ENCODE peak calls at places on chromosomes 11 and 22, in five cellular contexts. W is brain microvascular endothelial cell, D is endothelial cell of umbilical vein, V is fibroblast of mammary gland, U is A549. K is an unnamed sample.

GRCh38 chr11:26623076-26623666 is 51.1 kb upstream of the MUC15 start:
- DNase-seq in W (peak), V (peak), U (peak), D (no peak), K (no peak)

GRCh38 chr11:131998020-131998419 is 627.6 kb downstream of the NTM start:
- DNase-seq in V (no peak), U (no peak), D (no peak), W (no peak), K (no peak)

GRCh38 chr11:128424867-128425285 is 162.5 kb downstream of the ETS1 start:
- DNase-seq in W (peak), V (peak), D (no peak), U (no peak), K (no peak)

GRCh38 chr22:31001124-31001770 is 32.2 kb downstream of the TUG1 start:
- DNase-seq in D (no peak), V (no peak), U (no peak), W (no peak), K (no peak)

GRCh38 chr11:7651700-7652099 is 21.6 kb downstream of the CYB5R2 start:
- DNase-seq in V (no peak), D (no peak), W (no peak), U (no peak), K (no peak)

GRCh38 chr11:134150195-134150903 is 73.4 kb downstream of the NCAPD3 start:
- DNase-seq in U (no peak), D (no peak), V (no peak), W (no peak), K (no peak)

GRCh38 chr22:50269573-50270301 is 443 bp downstream of the MAPK11 start:
- DNase-seq in V (peak), W (no peak), D (peak), U (no peak), K (no peak)

GRCh38 chr22:19118601-19118880 is 3.7 kb downstream of the DGCR2 start:
- DNase-seq in V (no peak), U (no peak), D (no peak), W (no peak), K (no peak)

GRCh38 chr11:132158091-132158490 is 787.7 kb downstream of the NTM start:
- DNase-seq in D (peak), U (no peak), V (peak), W (no peak), K (no peak)

GRCh38 chr11:35304393-35304790 is 115.0 kb downstream of the SLC1A2 start:
- DNase-seq in V (peak), W (peak), D (no peak), U (peak), K (no peak)

GRCh38 chr22:17140826-17141771 is 18.0 kb downstream of the HDHD5 start:
- DNase-seq in D (no peak), W (no peak), U (no peak), V (no peak), K (no peak)

GRCh38 chr11:72625746-72626636 is 48.2 kb downstream of the PDE2A start:
- DNase-seq in U (no peak), W (no peak), V (no peak), D (peak), K (no peak)

GRCh38 chr22:45376703-45377102 is 36.7 kb downstream of the SMC1B start:
- DNase-seq in V (peak), U (no peak), D (peak), W (no peak), K (no peak)

GRCh38 chr11:86464509-86465221 is 90.0 kb downstream of the CCDC81 start:
- DNase-seq in V (no peak), W (no peak), U (no peak), D (no peak), K (no peak)

GRCh38 chr22:30459206-30460052 is 12.4 kb downstream of the SEC14L3 start:
- DNase-seq in U (no peak), V (peak), D (no peak), W (no peak), K (no peak)

GRCh38 chr11:109015283-109015682 is 350.4 kb downstream of the DDX10 start:
- DNase-seq in V (no peak), U (no peak), W (peak), D (peak), K (peak)

GRCh38 chr11:45025716-45026492 is 75.2 kb upstream of the TP53I11 start:
- DNase-seq in U (no peak), D (peak), W (no peak), V (peak), K (no peak)

GRCh38 chr11:79243412-79244174 is 197.2 kb downstream of the TENM4 start:
- DNase-seq in D (no peak), W (no peak), U (no peak), V (peak), K (no peak)

GRCh38 chr11:62343822-62344609 is 6.8 kb downstream of the ASRGL1 start:
- DNase-seq in U (no peak), V (no peak), W (no peak), D (no peak), K (no peak)

GRCh38 chr22:38353701-38354100 is 36.5 kb upstream of the CSNK1E start:
- DNase-seq in V (no peak), W (no peak), D (no peak), U (no peak), K (no peak)

GRCh38 chr11:124899376-124900145 is 1.9 kb upstream of the ROBO4 start:
- DNase-seq in D (peak), W (no peak), V (peak), U (no peak), K (no peak)

GRCh38 chr22:17917490-17917983 is 106.8 kb downstream of the MICAL3 start:
- DNase-seq in W (no peak), D (no peak), U (no peak), V (no peak), K (no peak)

DNA sequence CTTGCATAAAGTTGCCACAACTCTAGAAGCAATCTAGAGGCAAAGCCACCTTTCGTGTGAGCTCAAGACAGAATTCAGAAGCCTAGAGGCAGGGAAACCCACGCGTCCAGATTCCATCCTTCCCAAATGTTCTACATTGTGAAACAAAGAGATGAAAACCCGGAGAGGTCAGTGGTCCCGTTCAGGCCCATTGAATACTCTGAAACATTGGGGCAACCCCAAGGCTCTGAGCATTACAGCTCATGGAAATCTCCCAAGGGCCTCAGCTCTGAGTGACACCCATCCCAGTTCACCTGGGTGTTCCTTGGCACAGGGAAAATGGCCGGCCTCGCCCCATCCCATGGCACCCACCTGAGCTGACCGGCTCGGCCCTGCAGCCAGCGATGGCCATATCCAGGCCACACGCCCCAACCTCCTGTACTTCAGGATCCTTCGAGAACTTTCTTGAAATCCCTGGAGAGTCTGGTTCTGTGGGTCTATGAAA is 128.6 kb upstream of the FGF3 start:
- DNase-seq in D (no peak), W (no peak), U (no peak), V (no peak), K (no peak)
- H3K4me3 ChIP-seq in D (no peak), W (no peak), U (no peak), V (no peak), K (no peak)

GRCh38 chr11:615453-616319 is at the start of gene IRF7:
- DNase-seq in V (peak), U (peak), W (peak), D (peak), K (peak)

GRCh38 chr11:617912-618682 is 2.3 kb upstream of the IRF7 start:
- DNase-seq in W (no peak), V (no peak), D (no peak), U (no peak), K (no peak)

GRCh38 chr11:614583-615452 is 932 bp downstream of the IRF7 start:
- DNase-seq in W (no peak), U (no peak), D (no peak), V (peak), K (no peak)

GRCh38 chr11:617248-617911 is 1.6 kb upstream of the IRF7 start:
- DNase-seq in W (no peak), V (no peak), U (no peak), D (no peak), K (no peak)

DNA sequence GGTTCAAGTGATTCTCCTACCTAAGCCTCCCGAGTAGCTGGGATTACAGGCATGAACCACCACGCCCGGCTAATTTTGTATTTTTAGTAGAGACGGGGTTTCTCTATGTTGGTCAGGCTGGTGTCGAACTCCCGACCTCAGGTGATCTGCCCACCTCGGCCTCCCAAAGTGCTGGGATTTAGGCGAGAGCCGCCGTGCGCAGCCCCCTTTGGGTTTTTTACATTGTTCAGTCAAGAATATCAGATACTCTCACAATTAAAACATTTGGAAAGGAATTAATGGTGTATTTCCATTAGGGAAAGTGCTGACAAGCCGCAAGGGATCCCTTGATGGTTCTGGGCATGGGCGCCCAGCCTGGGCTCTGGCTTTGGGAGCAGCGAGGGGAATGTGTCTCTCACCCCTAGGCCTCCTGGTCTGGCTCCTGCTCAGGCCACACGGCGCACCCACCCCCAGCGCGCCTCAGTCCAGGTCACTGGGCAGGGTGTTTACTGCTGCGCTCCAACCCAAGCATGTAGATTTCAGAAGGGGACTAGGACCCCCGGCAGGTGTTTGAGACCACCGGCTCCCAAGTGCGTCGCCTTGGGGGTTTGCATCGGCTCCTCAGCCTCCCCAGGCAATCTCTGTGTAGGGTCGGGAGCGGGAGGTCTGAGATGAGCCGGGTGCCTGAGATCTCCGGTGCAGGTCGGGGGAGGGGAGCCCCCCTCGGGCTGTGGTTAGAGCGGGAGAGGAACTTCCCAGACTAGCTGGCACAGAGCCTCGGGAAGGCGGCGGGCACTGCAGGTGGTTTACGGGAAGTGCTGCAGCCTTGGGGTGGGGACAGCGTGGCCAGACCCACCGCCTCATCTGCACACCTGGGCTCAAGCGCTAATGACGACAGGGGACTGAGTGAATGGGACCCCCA is 820 bp upstream of the IRF7 start:
- DNase-seq in D (no peak), V (no peak), W (no peak), U (no peak), K (no peak)
- H3K4me3 ChIP-seq in D (peak), V (no peak), W (peak), U (no peak), K (no peak)

DNA sequence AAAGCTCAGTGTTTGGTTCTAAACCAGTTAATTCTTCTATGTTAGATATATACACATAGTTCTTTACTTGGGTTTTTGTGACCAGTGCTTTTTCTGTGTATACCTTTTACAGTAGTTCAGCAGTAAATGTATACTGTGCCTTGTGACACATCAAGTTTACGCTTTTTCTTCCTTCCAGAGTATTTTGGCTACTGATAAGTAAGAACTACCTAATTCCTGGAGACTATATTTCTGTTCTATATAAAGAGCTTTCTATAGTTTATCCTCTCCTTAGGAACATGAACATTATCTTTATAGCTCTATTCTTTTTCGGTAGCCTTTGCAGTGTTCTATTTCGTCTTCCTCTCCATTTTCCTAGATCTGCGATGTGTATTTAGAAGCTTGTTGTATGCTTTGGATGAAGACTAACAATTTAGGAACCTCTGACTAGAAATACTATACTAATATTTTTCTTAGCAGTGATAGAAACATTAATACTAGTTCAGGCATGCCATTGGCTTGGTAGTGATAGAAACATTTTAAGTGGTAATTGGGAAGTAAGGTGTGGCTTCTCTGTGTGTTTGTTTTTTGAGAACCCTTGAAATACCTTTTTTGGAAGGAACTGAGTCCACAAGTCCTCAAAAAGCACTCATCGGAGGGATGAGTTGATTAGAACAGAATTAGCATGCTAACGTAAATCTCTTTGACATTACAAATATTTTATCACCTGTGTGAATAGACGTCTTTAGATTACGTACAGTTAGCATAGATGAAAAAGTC is 74.6 kb downstream of the ARHGEF12 start:
- DNase-seq in V (no peak), U (no peak), W (no peak), D (no peak), K (no peak)
- H3K4me3 ChIP-seq in V (no peak), U (no peak), W (no peak), D (no peak), K (no peak)

GRCh38 chr22:36595154-36595553 is 66.2 kb upstream of the EIF3D start:
- DNase-seq in U (no peak), W (no peak), V (no peak), D (no peak), K (no peak)

GRCh38 chr22:36599771-36600170 is 70.8 kb upstream of the EIF3D start:
- DNase-seq in D (no peak), W (no peak), V (no peak), U (no peak), K (no peak)

GRCh38 chr22:36594569-36594968 is 65.6 kb upstream of the EIF3D start:
- DNase-seq in U (no peak), W (no peak), D (no peak), V (no peak), K (no peak)

GRCh38 chr22:36590441-36591056 is 61.6 kb upstream of the EIF3D start:
- DNase-seq in D (no peak), V (no peak), W (no peak), U (no peak), K (no peak)

GRCh38 chr22:36595968-36596367 is 67.0 kb upstream of the EIF3D start:
- DNase-seq in V (no peak), U (no peak), D (no peak), W (no peak), K (no peak)
- H3K4me3 ChIP-seq in V (no peak), U (no peak), D (no peak), W (no peak), K (no peak)

GRCh38 chr11:78094250-78094649 is 14.6 kb upstream of the NDUFC2 start:
- DNase-seq in V (no peak), D (no peak), U (no peak), W (no peak), K (no peak)
- H3K4me3 ChIP-seq in V (no peak), D (no peak), U (no peak), W (no peak), K (no peak)

DNA sequence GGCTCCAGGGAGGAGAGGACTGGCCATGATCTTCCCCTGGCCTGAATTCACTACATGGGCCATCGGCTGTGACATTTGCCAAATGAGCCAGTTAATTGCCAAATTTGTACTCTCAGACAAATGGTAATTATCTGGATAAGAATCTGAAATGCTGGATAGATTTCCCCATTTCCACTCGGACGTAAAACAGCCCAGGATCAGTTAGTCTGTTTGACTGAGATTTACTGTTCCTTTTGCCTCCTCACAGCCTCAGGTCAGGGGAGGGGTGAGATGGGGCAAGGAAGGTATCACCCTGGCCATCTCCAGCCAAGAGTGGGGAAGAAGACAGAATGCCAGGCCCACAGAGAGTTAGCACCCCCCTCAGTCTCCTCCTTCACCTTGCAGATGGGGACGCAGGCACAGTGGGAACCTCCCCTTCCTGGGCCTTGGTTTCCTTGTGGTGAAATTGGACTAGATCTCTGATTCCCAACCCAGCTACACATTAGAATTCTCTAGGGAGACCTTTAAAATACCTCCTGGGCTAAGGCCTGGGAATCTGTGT is 5.2 kb downstream of the TRIM29 start:
- DNase-seq in V (no peak), W (no peak), D (no peak), U (no peak), K (no peak)
- H3K4me3 ChIP-seq in V (no peak), W (no peak), D (no peak), U (no peak), K (no peak)

DNA sequence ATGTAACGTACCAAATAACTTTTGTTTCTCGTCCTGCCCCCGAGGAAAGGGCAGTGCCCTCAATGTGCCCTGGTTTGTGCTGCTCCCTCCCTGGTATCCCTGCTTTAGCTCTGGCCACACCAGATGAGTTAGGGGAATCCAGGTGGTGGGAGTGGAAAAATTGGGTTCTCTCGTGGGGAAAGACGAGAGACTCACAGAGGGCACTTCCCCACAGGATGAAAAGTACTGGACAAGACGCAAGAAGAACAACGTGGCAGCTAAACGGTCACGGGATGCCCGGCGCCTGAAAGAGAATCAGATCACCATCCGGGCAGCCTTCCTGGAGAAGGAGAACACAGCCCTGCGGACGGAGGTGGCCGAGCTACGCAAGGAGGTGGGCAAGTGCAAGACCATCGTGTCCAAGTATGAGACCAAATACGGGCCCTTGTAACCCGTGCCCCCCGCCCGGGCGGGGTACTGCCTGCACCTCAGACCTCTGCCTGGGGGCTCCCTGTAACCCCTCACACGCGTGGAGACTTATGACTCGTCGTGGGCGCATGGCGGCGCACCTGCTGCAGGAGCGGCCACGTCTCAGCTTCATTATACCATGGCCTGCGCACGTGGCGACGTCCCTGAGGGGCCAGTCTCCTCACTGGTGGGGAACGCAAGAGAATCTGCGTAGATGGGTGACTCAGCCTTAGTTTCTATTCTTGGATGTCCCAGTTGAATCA is 13.9 kb downstream of the TEF start:
- DNase-seq in D (no peak), W (no peak), V (no peak), U (no peak), K (no peak)
- H3K4me3 ChIP-seq in D (no peak), W (no peak), V (no peak), U (no peak), K (no peak)

GRCh38 chr22:39502789-39503464 is 837 bp downstream of the MIEF1 start:
- DNase-seq in D (no peak), W (no peak), V (peak), U (no peak), K (no peak)

GRCh38 chr22:39503590-39503989 is 1.5 kb downstream of the MIEF1 start:
- DNase-seq in W (no peak), D (no peak), V (no peak), U (no peak), K (no peak)

GRCh38 chr22:39501644-39502108 is 414 bp upstream of the MIEF1 start:
- DNase-seq in U (no peak), V (no peak), W (no peak), D (no peak), K (no peak)

GRCh38 chr22:39502109-39502788 is at the start of gene MIEF1:
- DNase-seq in U (peak), D (peak), W (peak), V (peak), K (peak)

DNA sequence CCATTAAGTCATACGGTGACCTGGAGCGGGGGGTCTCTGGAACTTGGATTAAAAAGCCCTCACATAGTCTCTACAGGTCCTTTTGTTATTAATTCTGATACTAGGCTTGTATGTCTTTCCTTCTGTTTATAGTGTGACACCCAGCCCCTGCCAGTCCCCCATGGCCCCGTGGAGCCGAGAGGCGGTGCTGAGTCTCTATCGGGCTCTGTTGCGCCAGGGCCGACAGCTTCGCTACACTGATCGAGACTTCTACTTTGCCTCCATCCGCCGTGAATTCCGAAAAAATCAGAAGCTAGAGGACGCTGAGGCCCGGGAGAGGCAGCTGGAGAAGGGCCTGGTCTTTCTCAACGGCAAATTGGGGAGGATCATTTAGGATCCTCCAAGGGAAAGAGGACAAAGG is 2.0 kb downstream of the MIEF1 start:
- DNase-seq in V (no peak), D (no peak), U (no peak), W (no peak), K (no peak)
- H3K4me3 ChIP-seq in V (no peak), D (no peak), U (no peak), W (no peak), K (no peak)

GRCh38 chr11:1890856-1891830 is 552 bp downstream of the PRR33 start:
- DNase-seq in U (no peak), V (no peak), D (no peak), W (no peak), K (no peak)
- H3K4me3 ChIP-seq in U (no peak), V (no peak), D (no peak), W (no peak), K (no peak)

K was measured in kidney epithelial cell.